ENCODE peak calls at places on chromosomes 11 and 22, in six cellular contexts. C is NCI-H2171; E is astrocyte of the spinal cord; M is stimulated activated CD4-positive, alpha-beta T cell treated with anti-CD3 and anti-CD28 coated beads, Interleukin-12 subunit alpha, Interleukin-12 subunit beta, amount 100 ng/mL, for 24 hours; N is heart right ventricle; P is SHP77. X is an unnamed sample.
A peak's percentile ranks its signal among the peaks of the same experiment; 100 is the strongest.

GRCh38 chr22:28889625-28890024 is 6.3 kb downstream of the ZNRF3 start:
- DNase-seq in E (no peak), M (no peak), C (no peak), P (no peak), N (no peak), X (no peak)

GRCh38 chr11:119335091-119335654 is 846 bp downstream of the RNF26 start:
- DNase-seq in P (no peak), E (no peak), M (no peak), C (no peak), N (no peak), X (no peak)

GRCh38 chr11:8937159-8937558 is 4.4 kb upstream of the C11orf16 start:
- DNase-seq in E (no peak), P (no peak), N (no peak), C (no peak), M (no peak), X (no peak)

GRCh38 chr11:119782673-119783072 is 53.7 kb upstream of the NECTIN1 start:
- DNase-seq in M (no peak), C (no peak), P (no peak), N (peak; percentile 24), E (peak; percentile 20), X (no peak)

GRCh38 chr11:87290304-87290922 is 252.7 kb downstream of the TMEM135 start:
- DNase-seq in P (peak; percentile 17), C (no peak), E (peak; percentile 67), N (no peak), M (no peak), X (peak; percentile 78)

GRCh38 chr11:74070713-74071506 is 62.0 kb upstream of the UCP3 start:
- DNase-seq in P (no peak), M (no peak), C (no peak), N (no peak), E (peak; percentile 31), X (no peak)

GRCh38 chr22:43152355-43153071 is 1.2 kb downstream of the TSPO start:
- DNase-seq in M (peak; percentile 29), E (peak; percentile 38), C (peak; percentile 37), P (no peak), N (peak; percentile 75), X (peak; percentile 45)

GRCh38 chr22:24875862-24876506 is 70.0 kb downstream of the SGSM1 start:
- DNase-seq in C (no peak), E (no peak), P (no peak), N (no peak), M (no peak), X (no peak)

GRCh38 chr11:120120805-120121335 is 17.0 kb downstream of the TRIM29 start:
- DNase-seq in N (no peak), E (no peak), M (no peak), P (no peak), C (peak; percentile 16), X (no peak)

GRCh38 chr11:94669032-94669431 is 99.1 kb upstream of the AMOTL1 start:
- DNase-seq in C (no peak), E (no peak), P (no peak), M (no peak), N (no peak), X (no peak)

GRCh38 chr22:40399661-40400060 is 29.3 kb downstream of the SGSM3 start:
- DNase-seq in E (no peak), P (no peak), C (no peak), M (no peak), N (no peak), X (no peak)

GRCh38 chr11:77596626-77597025 is 6.9 kb downstream of the AQP11 start:
- DNase-seq in P (no peak), E (peak; percentile 39), C (no peak), N (no peak), M (no peak), X (no peak)

GRCh38 chr11:27354359-27354965 is 8.6 kb downstream of the CCDC34 start:
- DNase-seq in C (no peak), P (no peak), M (no peak), N (no peak), E (no peak), X (no peak)

GRCh38 chr11:60078742-60079141 is 9.7 kb upstream of the MS4A2 start:
- DNase-seq in C (no peak), M (no peak), E (no peak), P (no peak), N (no peak), X (no peak)

GRCh38 chr11:100188137-100188783 is 498.8 kb upstream of the ARHGAP42 start:
- DNase-seq in P (no peak), N (no peak), E (no peak), C (no peak), M (no peak), X (no peak)

GRCh38 chr22:17074648-17075002 is 10.2 kb upstream of the IL17RA start:
- DNase-seq in M (no peak), N (no peak), E (no peak), C (no peak), P (no peak), X (no peak)

GRCh38 chr11:20596629-20597129 is 2.7 kb upstream of the SLC6A5 start:
- DNase-seq in C (no peak), E (no peak), P (no peak), M (no peak), N (no peak), X (no peak)

GRCh38 chr11:1010006-1010405 is 26.5 kb downstream of the MUC6 start:
- DNase-seq in M (no peak), C (peak; percentile 7), N (no peak), P (no peak), E (no peak), X (no peak)

GRCh38 chr22:24141586-24141985 is 39.7 kb upstream of the SUSD2 start:
- DNase-seq in N (no peak), P (no peak), M (no peak), E (peak; percentile 9), C (no peak), X (no peak)

GRCh38 chr22:32421484-32421883 is 9.4 kb upstream of the RTCB start:
- DNase-seq in M (no peak), P (no peak), C (no peak), E (no peak), N (no peak), X (no peak)

GRCh38 chr22:36933629-36934028 is 20.2 kb downstream of the CSF2RB start:
- DNase-seq in E (no peak), M (no peak), N (no peak), C (no peak), P (no peak), X (no peak)

GRCh38 chr11:115544422-115544821 is 40.2 kb upstream of the CADM1 start:
- DNase-seq in M (no peak), E (no peak), N (no peak), P (no peak), C (no peak), X (no peak)